ENCODE peak calls at places on chromosomes 13 and 19, in six cellular contexts. H, G, O, E, I and P are unnamed samples.

GRCh38 chr13:26377038-26377437 is 123.1 kb downstream of the CDK8 start:
- DNase-seq in H (peak; percentile 59), G (peak; percentile 4), O (peak; percentile 69), E (no peak), I (peak; percentile 11), P (peak; percentile 34)

GRCh38 chr13:99431927-99432636 is 69.2 kb upstream of the TM9SF2 start:
- DNase-seq in H (no peak), G (no peak), O (no peak), E (no peak), I (no peak), P (peak; percentile 69)

GRCh38 chr13:42885325-42885724 is 103.9 kb downstream of the FAM216B start:
- DNase-seq in H (peak; percentile 29), G (no peak), O (no peak), E (no peak), I (no peak), P (no peak)

GRCh38 chr19:19697589-19697988 is 28.9 kb downstream of the ZNF101 start:
- DNase-seq in H (no peak), G (no peak), O (no peak), E (no peak), I (no peak), P (no peak)

GRCh38 chr13:42398542-42398941 is 126.6 kb downstream of the AKAP11 start:
- DNase-seq in H (no peak), G (no peak), O (peak; percentile 47), E (no peak), I (peak; percentile 30), P (no peak)

GRCh38 chr13:73000027-73000674 is 58.7 kb upstream of the KLF5 start:
- DNase-seq in H (no peak), G (peak; percentile 56), O (no peak), E (peak; percentile 64), I (peak; percentile 34), P (no peak)

GRCh38 chr13:110683203-110683883 is 22.6 kb downstream of the CARS2 start:
- DNase-seq in H (no peak), G (peak; percentile 20), O (no peak), E (no peak), I (no peak), P (no peak)

GRCh38 chr13:38684714-38685113 is 2.2 kb upstream of the FREM2 start:
- DNase-seq in H (no peak), G (no peak), O (no peak), E (no peak), I (no peak), P (no peak)

GRCh38 chr13:49341517-49341916 is 93.8 kb downstream of the CDADC1 start:
- DNase-seq in H (no peak), G (no peak), O (no peak), E (no peak), I (no peak), P (no peak)

GRCh38 chr19:14821958-14822357 is 13.0 kb downstream of the OR7A5 start:
- DNase-seq in H (no peak), G (no peak), O (no peak), E (no peak), I (no peak), P (no peak)

GRCh38 chr19:45175663-45176345 is 2.2 kb downstream of the TRAPPC6A start:
- DNase-seq in H (no peak), G (peak; percentile 28), O (no peak), E (no peak), I (no peak), P (no peak)

GRCh38 chr19:8342316-8342683 is 762 bp downstream of the KANK3 start:
- DNase-seq in H (no peak), G (no peak), O (no peak), E (no peak), I (no peak), P (no peak)

GRCh38 chr13:26255717-26256277 is 1.9 kb downstream of the CDK8 start:
- DNase-seq in H (no peak), G (no peak), O (no peak), E (peak; percentile 2), I (peak; percentile 19), P (no peak)

GRCh38 chr13:39353988-39354387 is 249.0 kb downstream of the LHFPL6 start:
- DNase-seq in H (no peak), G (peak; percentile 77), O (no peak), E (peak; percentile 78), I (no peak), P (no peak)

GRCh38 chr19:28465317-28466086 is 747.4 kb downstream of the UQCRFS1 start:
- DNase-seq in H (no peak), G (peak; percentile 51), O (no peak), E (peak; percentile 35), I (no peak), P (no peak)

GRCh38 chr13:94217370-94217769 is 262.1 kb downstream of the DCT start:
- DNase-seq in H (no peak), G (no peak), O (no peak), E (peak; percentile 67), I (no peak), P (no peak)

GRCh38 chr13:60273971-60274370 is 110.2 kb upstream of the DIAPH3 start:
- DNase-seq in H (no peak), G (peak; percentile 6), O (no peak), E (no peak), I (no peak), P (no peak)

GRCh38 chr19:54882758-54883157 is 8.7 kb downstream of the FCAR start:
- DNase-seq in H (no peak), G (no peak), O (no peak), E (no peak), I (no peak), P (peak; percentile 17)

GRCh38 chr19:12995596-12996541 is 594 bp downstream of the NFIX start:
- DNase-seq in H (no peak), G (peak; percentile 47), O (no peak), E (no peak), I (peak; percentile 37), P (no peak)

GRCh38 chr13:95403349-95404140 is 102.3 kb upstream of the ABCC4 start:
- DNase-seq in H (peak; percentile 83), G (no peak), O (peak; percentile 84), E (peak; percentile 0), I (peak; percentile 13), P (no peak)

GRCh38 chr13:22014469-22014868 is 343.6 kb downstream of the FGF9 start:
- DNase-seq in H (no peak), G (peak; percentile 5), O (no peak), E (no peak), I (peak; percentile 31), P (no peak)

GRCh38 chr13:23506071-23506820 is 64.0 kb upstream of the TNFRSF19 start:
- DNase-seq in H (no peak), G (no peak), O (no peak), E (peak; percentile 72), I (no peak), P (no peak)

GRCh38 chr19:30419581-30420180 is 47.5 kb downstream of the ZNF536 start:
- DNase-seq in H (peak; percentile 40), G (no peak), O (no peak), E (no peak), I (no peak), P (no peak)

GRCh38 chr13:109545964-109546363 is 240.4 kb downstream of the IRS2 start:
- DNase-seq in H (no peak), G (no peak), O (peak; percentile 33), E (no peak), I (no peak), P (no peak)

GRCh38 chr19:52585101-52585500 is 15.0 kb downstream of the ZNF701 start:
- DNase-seq in H (no peak), G (no peak), O (no peak), E (no peak), I (no peak), P (no peak)

GRCh38 chr13:23808803-23809202 is 80.4 kb downstream of the MIPEP start:
- DNase-seq in H (no peak), G (no peak), O (no peak), E (no peak), I (no peak), P (no peak)

GRCh38 chr13:81872581-81872980 is 1531.7 kb upstream of the SPRY2 start:
- DNase-seq in H (no peak), G (no peak), O (peak; percentile 33), E (no peak), I (peak; percentile 53), P (no peak)

GRCh38 chr19:39136225-39136940 is 10.8 kb downstream of the PAK4 start:
- DNase-seq in H (no peak), G (no peak), O (no peak), E (no peak), I (no peak), P (no peak)

GRCh38 chr19:16519230-16519687 is 23.0 kb downstream of the CHERP start:
- DNase-seq in H (no peak), G (no peak), O (no peak), E (no peak), I (no peak), P (no peak)

GRCh38 chr19:17706750-17707181 is 12.5 kb upstream of the MAP1S start:
- DNase-seq in H (peak; percentile 89), G (no peak), O (peak; percentile 86), E (peak; percentile 30), I (no peak), P (no peak)

GRCh38 chr19:17716309-17716929 is 2.9 kb upstream of the MAP1S start:
- DNase-seq in H (no peak), G (no peak), O (no peak), E (no peak), I (no peak), P (no peak)

GRCh38 chr19:17711851-17712250 is 7.4 kb upstream of the MAP1S start:
- DNase-seq in H (no peak), G (no peak), O (no peak), E (no peak), I (no peak), P (no peak)
- TF ChIP-seq EZH2 in H (no peak), G (no peak), O (no peak), E (no peak), I (no peak), P (no peak)

DNA sequence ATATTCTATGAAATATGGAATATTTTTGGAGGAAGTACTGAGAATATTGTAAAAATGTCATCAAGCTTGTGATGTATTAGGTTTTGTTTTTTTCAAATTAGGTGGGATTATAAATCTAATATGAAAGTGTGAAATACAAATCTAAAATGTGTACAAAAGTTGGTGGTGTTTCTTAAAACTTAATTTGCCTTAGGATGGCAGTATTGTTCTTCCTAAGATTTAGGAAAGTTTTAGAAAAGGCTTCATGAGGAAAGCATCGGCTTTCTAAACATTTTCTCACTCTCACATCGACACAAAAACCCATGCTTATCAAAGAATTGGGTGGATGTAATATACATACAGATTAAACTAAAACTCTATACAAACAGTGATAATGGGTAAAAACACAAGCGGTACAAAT is 972.0 kb upstream of the PCDH20 start:
- DNase-seq in H (no peak), G (no peak), O (peak; percentile 24), E (no peak), I (peak; percentile 6), P (no peak)
- TF ChIP-seq CTCF in H (no peak), G (no peak), O (peak; percentile 62), E (peak; percentile 4), I (peak; percentile 58), P (peak; percentile 36)

DNA sequence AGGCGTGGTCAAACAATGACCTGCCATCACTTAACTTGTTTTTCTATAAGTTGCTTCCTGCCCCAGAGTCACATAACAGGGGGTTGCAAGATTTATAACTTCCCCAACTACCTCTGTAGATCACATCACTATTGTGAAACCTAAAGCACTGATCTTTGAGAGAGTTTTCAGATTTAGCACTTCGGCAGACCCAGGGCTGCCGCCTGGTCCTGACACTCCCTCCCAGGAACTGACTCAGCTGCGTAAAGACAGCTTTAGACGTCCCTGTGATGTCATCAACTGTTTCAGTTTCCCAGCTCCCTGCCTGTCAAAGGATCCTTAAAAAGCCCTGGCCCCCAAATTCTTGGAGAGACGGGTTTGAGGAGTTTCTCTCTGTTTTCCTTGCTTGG is 33.3 kb downstream of the IGFL2 start:
- DNase-seq in H (no peak), G (no peak), O (no peak), E (peak; percentile 75), I (no peak), P (no peak)
- H2AFZ ChIP-seq in H (no peak overlapping the region), G (no peak overlapping the region), O (peak overlapping the region; percentile 22), E (peak overlapping the region; percentile 5), I (no peak overlapping the region), P (no peak overlapping the region)

GRCh38 chr13:102400619-102401125 is 1.2 kb downstream of the FGF14 start:
- DNase-seq in H (no peak), G (peak; percentile 11), O (peak; percentile 47), E (no peak), I (no peak), P (no peak)
- TF ChIP-seq EZH2 in H (peak; percentile 51), G (no peak), O (peak; percentile 70), E (peak; percentile 13), I (peak; percentile 55), P (no peak)